ENCODE peak calls at places on chromosomes 13 and 19, in five cellular contexts. Q is uterus; G is H4; D is NCI-H774; N is stimulated activated CD4-positive, alpha-beta T cell treated with anti-CD3 and anti-CD28 coated beads, Interleukin-15, amount 100 ng/mL, for 1 hour. J is an unnamed sample.

GRCh38 chr19:56217039-56217949 is 15.2 kb downstream of the ZSCAN5C start:
- DNase-seq in D (no peak), G (no peak), N (no peak), Q (no peak), J (no peak)

GRCh38 chr13:49858183-49858856 is 65.8 kb upstream of the KPNA3 start:
- DNase-seq in G (peak; percentile 71), N (no peak), Q (no peak), D (no peak), J (no peak)

GRCh38 chr13:52158629-52159158 is 703 bp downstream of the NEK3 start:
- DNase-seq in Q (peak; percentile 33), D (no peak), N (no peak), G (no peak), J (peak; percentile 67)

GRCh38 chr19:17073869-17074627 is 1.2 kb downstream of the HAUS8 start:
- DNase-seq in Q (no peak), D (peak; percentile 67), N (no peak), G (no peak), J (no peak)

GRCh38 chr19:35723671-35724070 is 5.9 kb downstream of the KMT2B start:
- DNase-seq in G (no peak), N (no peak), D (no peak), Q (no peak), J (no peak)

GRCh38 chr19:5578094-5578846 is 10.5 kb upstream of the TINCR start:
- DNase-seq in G (no peak), D (peak; percentile 54), N (peak; percentile 60), Q (peak; percentile 53), J (peak; percentile 74)

GRCh38 chr13:85386424-85386823 is 412.8 kb downstream of the SLITRK6 start:
- DNase-seq in N (no peak), Q (no peak), G (no peak), D (peak; percentile 12), J (no peak)

GRCh38 chr13:44237276-44237767 is 136.3 kb upstream of the SERP2 start:
- DNase-seq in D (no peak), Q (peak; percentile 85), N (no peak), G (peak; percentile 78), J (peak; percentile 92)

GRCh38 chr13:79485014-79485441 is 4.1 kb downstream of the NDFIP2 start:
- DNase-seq in D (no peak), N (no peak), G (peak; percentile 21), Q (no peak), J (no peak)

GRCh38 chr19:23561341-23561740 is 125.7 kb downstream of the ZNF675 start:
- DNase-seq in D (no peak), G (no peak), N (no peak), Q (no peak), J (no peak)

GRCh38 chr13:40127476-40127875 is 472.0 kb downstream of the COG6 start:
- DNase-seq in G (no peak), N (no peak), D (no peak), Q (no peak), J (no peak)

GRCh38 chr19:17889609-17890214 is 18.0 kb downstream of the SLC5A5 start:
- DNase-seq in D (no peak), G (no peak), N (no peak), Q (no peak), J (no peak)

GRCh38 chr19:48176226-48176625 is 5.7 kb downstream of the ZSWIM9 start:
- DNase-seq in G (no peak), Q (no peak), D (no peak), N (no peak), J (no peak)

GRCh38 chr19:12484371-12485322 is at the start of gene ZNF709:
- DNase-seq in D (peak; percentile 82), G (peak; percentile 41), Q (peak; percentile 90), N (peak; percentile 84), J (peak; percentile 94)

GRCh38 chr13:113849981-113850721 is 13.7 kb downstream of the GAS6 start:
- DNase-seq in N (no peak), D (no peak), Q (no peak), G (no peak), J (no peak)

GRCh38 chr13:109454167-109454917 is 332.0 kb downstream of the IRS2 start:
- DNase-seq in D (no peak), Q (no peak), N (no peak), G (no peak), J (no peak)

GRCh38 chr13:39538826-39539555 is 64.0 kb downstream of the LHFPL6 start:
- DNase-seq in D (no peak), N (no peak), G (peak; percentile 4), Q (no peak), J (no peak)

GRCh38 chr13:36069881-36070366 is 61.3 kb downstream of the DCLK1 start:
- DNase-seq in N (no peak), D (no peak), Q (peak; percentile 58), G (no peak), J (peak; percentile 69)

GRCh38 chr13:26183416-26183815 is 38.7 kb downstream of the RNF6 start:
- DNase-seq in G (no peak), N (no peak), D (no peak), Q (no peak), J (no peak)

GRCh38 chr19:6099037-6099436 is 11.3 kb downstream of the RFX2 start:
- DNase-seq in D (no peak), Q (no peak), N (no peak), G (no peak), J (no peak)

GRCh38 chr13:48749144-48749543 is 95.4 kb downstream of the CYSLTR2 start:
- DNase-seq in N (no peak), G (no peak), D (no peak), Q (peak; percentile 25), J (no peak)

GRCh38 chr13:110965038-110965754 is 50.3 kb upstream of the ANKRD10 start:
- DNase-seq in D (no peak), Q (no peak), N (no peak), G (peak; percentile 69), J (no peak)

GRCh38 chr13:105670179-105671015 is 865.1 kb downstream of the EFNB2 start:
- DNase-seq in G (no peak), N (no peak), Q (no peak), D (no peak), J (no peak)

GRCh38 chr13:66353664-66354063 is 876.5 kb downstream of the PCDH9 start:
- DNase-seq in G (no peak), D (no peak), Q (no peak), N (no peak), J (no peak)

GRCh38 chr19:5075603-5076002 is 106.7 kb downstream of the KDM4B start:
- DNase-seq in N (no peak), Q (no peak), G (no peak), D (no peak), J (no peak)

GRCh38 chr19:47111081-47111589 is 2.4 kb downstream of the ZC3H4 start:
- DNase-seq in G (no peak), Q (peak; percentile 30), N (peak; percentile 36), D (no peak), J (peak; percentile 71)

GRCh38 chr19:13621413-13621812 is 115.1 kb upstream of the CACNA1A start:
- DNase-seq in Q (no peak), G (peak; percentile 75), D (no peak), N (no peak), J (no peak)

GRCh38 chr19:49699364-49699763 is 8.4 kb downstream of the CPT1C start:
- DNase-seq in G (no peak), D (no peak), Q (no peak), N (no peak), J (no peak)